ENCODE peak calls at places on chromosomes 3 and 15, in six cellular contexts. L is progenitor cell of endocrine pancreas, W is cerebellar cortex, Y is EH, K is H54, A is EL. B is an unnamed sample.

GRCh38 chr15:78065284-78065872 is 12.1 kb downstream of the TBC1D2B start:
- DNase-seq in L (no peak), Y (peak), K (peak), A (peak), W (no peak), B (peak)

GRCh38 chr15:60324706-60325438 is 72.9 kb downstream of the ANXA2 start:
- DNase-seq in L (no peak), Y (no peak), W (no peak), K (no peak), A (no peak), B (no peak)

GRCh38 chr15:81338422-81339007 is 14.6 kb upstream of the STARD5 start:
- DNase-seq in W (no peak), K (peak), L (no peak), Y (peak), A (peak), B (peak)

GRCh38 chr15:68719676-68720075 is 101.0 kb downstream of the ANP32A start:
- DNase-seq in Y (peak), A (no peak), K (no peak), L (no peak), W (no peak), B (no peak)

GRCh38 chr15:38814891-38815290 is 250.3 kb upstream of the RASGRP1 start:
- DNase-seq in Y (peak), L (no peak), W (no peak), K (no peak), A (no peak), B (no peak)

GRCh38 chr3:151135548-151136337 is 50.3 kb downstream of the MED12L start:
- DNase-seq in W (peak), A (no peak), L (no peak), K (no peak), Y (no peak), B (no peak)

GRCh38 chr15:52794665-52795463 is 4.7 kb upstream of the ONECUT1 start:
- DNase-seq in A (no peak), L (no peak), W (no peak), K (no peak), Y (no peak), B (no peak)

GRCh38 chr3:32843504-32844321 is 25.9 kb downstream of the TRIM71 start:
- DNase-seq in A (no peak), W (peak), Y (no peak), L (no peak), K (no peak), B (no peak)

GRCh38 chr15:82999905-83000671 is 11.4 kb downstream of the C15orf40 start:
- DNase-seq in K (peak), L (no peak), A (peak), Y (peak), W (peak), B (peak)

GRCh38 chr3:184780981-184781515 is 30.9 kb upstream of the VPS8 start:
- DNase-seq in W (no peak), Y (peak), A (peak), L (no peak), K (no peak), B (no peak)

B was measured in osteocyte.